ENCODE peak calls at places on chromosomes 6 and 20, in four cellular contexts. Z, E, K and I are unnamed samples.

GRCh38 chr6:26327450-26328264 is 37.3 kb upstream of the BTN3A2 start:
- DNase-seq in K (no peak), E (peak; percentile 70), Z (peak; percentile 64), I (no peak)

GRCh38 chr6:139313229-139313628 is 21.4 kb upstream of the TXLNB start:
- DNase-seq in K (no peak), Z (no peak), E (no peak), I (no peak)

GRCh38 chr20:34318609-34319443 is 15.7 kb upstream of the AHCY start:
- DNase-seq in K (no peak), E (no peak), Z (no peak), I (no peak)

GRCh38 chr6:74577619-74578018 is 628.2 kb downstream of the COL12A1 start:
- DNase-seq in E (no peak), K (no peak), Z (no peak), I (no peak)

GRCh38 chr6:137342607-137343186 is 123.5 kb upstream of the IFNGR1 start:
- DNase-seq in Z (no peak), K (no peak), E (no peak), I (no peak)

GRCh38 chr6:108083349-108083748 is 8.8 kb upstream of the OSTM1 start:
- DNase-seq in E (peak; percentile 12), K (no peak), Z (no peak), I (no peak)

GRCh38 chr6:111105578-111105977 is 18.3 kb downstream of the SLC16A10 start:
- DNase-seq in Z (peak; percentile 21), E (peak; percentile 57), K (peak; percentile 91), I (peak; percentile 28)

GRCh38 chr6:127900935-127901334 is at the start of gene THEMIS:
- DNase-seq in K (no peak), Z (no peak), E (no peak), I (no peak)

GRCh38 chr6:41560440-41561192 is 14.4 kb downstream of the FOXP4 start:
- DNase-seq in Z (peak; percentile 75), K (peak; percentile 63), E (no peak), I (peak; percentile 60)

GRCh38 chr6:10347561-10348327 is 67.1 kb downstream of the TFAP2A start:
- DNase-seq in E (peak; percentile 70), Z (no peak), K (no peak), I (no peak)